ENCODE peak calls at places on chromosomes 5 and 9, in five cellular contexts. One of them, this sample, is unnamed.
A peak's percentile ranks its signal among the peaks of the same experiment; 100 is the strongest.

GRCh38 chr5:116650544-116650943 is 75.9 kb upstream of the SEMA6A start:
- DNase-seq in occipital lobe: peak; percentile 3
- DNase-seq in stimulated activated CD4-positive, alpha-beta T cell treated with anti-CD3 and anti-CD28 coated beads, Interleukin-1b, Interleukin-23, amount 100 ng/mL, for 24 hours: no peak
- DNase-seq in HTR-8/SVneo: no peak
- DNase-seq in GM12865: no peak
- DNase-seq in this sample: peak; percentile 32

GRCh38 chr5:93990504-93991085 is 249.2 kb upstream of the POU5F2 start:
- DNase-seq in occipital lobe: no peak
- DNase-seq in stimulated activated CD4-positive, alpha-beta T cell treated with anti-CD3 and anti-CD28 coated beads, Interleukin-1b, Interleukin-23, amount 100 ng/mL, for 24 hours: no peak
- DNase-seq in HTR-8/SVneo: no peak
- DNase-seq in GM12865: no peak
- DNase-seq in this sample: no peak

GRCh38 chr9:212265-212664 is 2.4 kb upstream of the DOCK8 start:
- DNase-seq in occipital lobe: no peak
- DNase-seq in stimulated activated CD4-positive, alpha-beta T cell treated with anti-CD3 and anti-CD28 coated beads, Interleukin-1b, Interleukin-23, amount 100 ng/mL, for 24 hours: no peak
- DNase-seq in HTR-8/SVneo: no peak
- DNase-seq in GM12865: no peak
- DNase-seq in this sample: no peak

GRCh38 chr5:154813736-154814135 is 36.7 kb downstream of the FAXDC2 start:
- DNase-seq in occipital lobe: no peak
- DNase-seq in stimulated activated CD4-positive, alpha-beta T cell treated with anti-CD3 and anti-CD28 coated beads, Interleukin-1b, Interleukin-23, amount 100 ng/mL, for 24 hours: no peak
- DNase-seq in HTR-8/SVneo: no peak
- DNase-seq in GM12865: no peak
- DNase-seq in this sample: no peak

GRCh38 chr9:36961568-36962360 is 72.3 kb downstream of the PAX5 start:
- DNase-seq in occipital lobe: no peak
- DNase-seq in stimulated activated CD4-positive, alpha-beta T cell treated with anti-CD3 and anti-CD28 coated beads, Interleukin-1b, Interleukin-23, amount 100 ng/mL, for 24 hours: no peak
- DNase-seq in HTR-8/SVneo: no peak
- DNase-seq in GM12865: no peak
- DNase-seq in this sample: no peak

GRCh38 chr5:127518319-127518621 is 830 bp downstream of the PRRC1 start:
- DNase-seq in occipital lobe: no peak
- DNase-seq in stimulated activated CD4-positive, alpha-beta T cell treated with anti-CD3 and anti-CD28 coated beads, Interleukin-1b, Interleukin-23, amount 100 ng/mL, for 24 hours: no peak
- DNase-seq in HTR-8/SVneo: no peak
- DNase-seq in GM12865: peak; percentile 70
- DNase-seq in this sample: no peak

GRCh38 chr9:4489919-4490704 is at the start of gene SLC1A1:
- DNase-seq in occipital lobe: peak; percentile 75
- DNase-seq in stimulated activated CD4-positive, alpha-beta T cell treated with anti-CD3 and anti-CD28 coated beads, Interleukin-1b, Interleukin-23, amount 100 ng/mL, for 24 hours: no peak
- DNase-seq in HTR-8/SVneo: peak; percentile 70
- DNase-seq in GM12865: peak; percentile 87
- DNase-seq in this sample: peak; percentile 35

GRCh38 chr5:123636006-123636405 is 124.0 kb downstream of the CSNK1G3 start:
- DNase-seq in occipital lobe: no peak
- DNase-seq in stimulated activated CD4-positive, alpha-beta T cell treated with anti-CD3 and anti-CD28 coated beads, Interleukin-1b, Interleukin-23, amount 100 ng/mL, for 24 hours: no peak
- DNase-seq in HTR-8/SVneo: no peak
- DNase-seq in GM12865: no peak
- DNase-seq in this sample: no peak

GRCh38 chr5:164153469-164154172 is 648.2 kb downstream of the MAT2B start:
- DNase-seq in occipital lobe: no peak
- DNase-seq in stimulated activated CD4-positive, alpha-beta T cell treated with anti-CD3 and anti-CD28 coated beads, Interleukin-1b, Interleukin-23, amount 100 ng/mL, for 24 hours: no peak
- DNase-seq in HTR-8/SVneo: no peak
- DNase-seq in GM12865: no peak
- DNase-seq in this sample: no peak

GRCh38 chr5:4862500-4862899 is 277.6 kb upstream of the ADAMTS16 start:
- DNase-seq in occipital lobe: no peak
- DNase-seq in stimulated activated CD4-positive, alpha-beta T cell treated with anti-CD3 and anti-CD28 coated beads, Interleukin-1b, Interleukin-23, amount 100 ng/mL, for 24 hours: no peak
- DNase-seq in HTR-8/SVneo: peak; percentile 55
- DNase-seq in GM12865: peak; percentile 47
- DNase-seq in this sample: no peak

GRCh38 chr9:138120511-138121437 is 243.2 kb downstream of the CACNA1B start:
- DNase-seq in occipital lobe: no peak
- DNase-seq in stimulated activated CD4-positive, alpha-beta T cell treated with anti-CD3 and anti-CD28 coated beads, Interleukin-1b, Interleukin-23, amount 100 ng/mL, for 24 hours: no peak
- DNase-seq in HTR-8/SVneo: no peak
- DNase-seq in GM12865: no peak
- DNase-seq in this sample: no peak

GRCh38 chr9:16282216-16282615 is 588.3 kb downstream of the BNC2 start:
- DNase-seq in occipital lobe: no peak
- DNase-seq in stimulated activated CD4-positive, alpha-beta T cell treated with anti-CD3 and anti-CD28 coated beads, Interleukin-1b, Interleukin-23, amount 100 ng/mL, for 24 hours: no peak
- DNase-seq in HTR-8/SVneo: no peak
- DNase-seq in GM12865: no peak
- DNase-seq in this sample: no peak

GRCh38 chr9:37514999-37515398 is 29.3 kb downstream of the POLR1E start:
- DNase-seq in occipital lobe: no peak
- DNase-seq in stimulated activated CD4-positive, alpha-beta T cell treated with anti-CD3 and anti-CD28 coated beads, Interleukin-1b, Interleukin-23, amount 100 ng/mL, for 24 hours: no peak
- DNase-seq in HTR-8/SVneo: no peak
- DNase-seq in GM12865: peak; percentile 37
- DNase-seq in this sample: no peak

GRCh38 chr5:142277796-142278195 is 47.0 kb downstream of the SPRY4 start:
- DNase-seq in occipital lobe: no peak
- DNase-seq in stimulated activated CD4-positive, alpha-beta T cell treated with anti-CD3 and anti-CD28 coated beads, Interleukin-1b, Interleukin-23, amount 100 ng/mL, for 24 hours: no peak
- DNase-seq in HTR-8/SVneo: no peak
- DNase-seq in GM12865: no peak
- DNase-seq in this sample: no peak

GRCh38 chr9:133592731-133593409 is 16.3 kb downstream of the FAM163B start:
- DNase-seq in occipital lobe: no peak
- DNase-seq in stimulated activated CD4-positive, alpha-beta T cell treated with anti-CD3 and anti-CD28 coated beads, Interleukin-1b, Interleukin-23, amount 100 ng/mL, for 24 hours: no peak
- DNase-seq in HTR-8/SVneo: no peak
- DNase-seq in GM12865: peak; percentile 7
- DNase-seq in this sample: no peak

GRCh38 chr5:150131978-150132694 is 23.5 kb downstream of the PDGFRB start:
- DNase-seq in occipital lobe: no peak
- DNase-seq in stimulated activated CD4-positive, alpha-beta T cell treated with anti-CD3 and anti-CD28 coated beads, Interleukin-1b, Interleukin-23, amount 100 ng/mL, for 24 hours: no peak
- DNase-seq in HTR-8/SVneo: no peak
- DNase-seq in GM12865: no peak
- DNase-seq in this sample: no peak

GRCh38 chr5:66494437-66494836 is 101.8 kb upstream of the MAST4 start:
- DNase-seq in occipital lobe: no peak
- DNase-seq in stimulated activated CD4-positive, alpha-beta T cell treated with anti-CD3 and anti-CD28 coated beads, Interleukin-1b, Interleukin-23, amount 100 ng/mL, for 24 hours: no peak
- DNase-seq in HTR-8/SVneo: no peak
- DNase-seq in GM12865: no peak
- DNase-seq in this sample: no peak

GRCh38 chr5:126579716-126580115 is 15.3 kb downstream of the ALDH7A1 start:
- DNase-seq in occipital lobe: no peak
- DNase-seq in stimulated activated CD4-positive, alpha-beta T cell treated with anti-CD3 and anti-CD28 coated beads, Interleukin-1b, Interleukin-23, amount 100 ng/mL, for 24 hours: no peak
- DNase-seq in HTR-8/SVneo: no peak
- DNase-seq in GM12865: no peak
- DNase-seq in this sample: no peak

GRCh38 chr9:110464321-110464720 is 115.2 kb downstream of the SVEP1 start:
- DNase-seq in occipital lobe: no peak
- DNase-seq in stimulated activated CD4-positive, alpha-beta T cell treated with anti-CD3 and anti-CD28 coated beads, Interleukin-1b, Interleukin-23, amount 100 ng/mL, for 24 hours: no peak
- DNase-seq in HTR-8/SVneo: no peak
- DNase-seq in GM12865: no peak
- DNase-seq in this sample: no peak

GRCh38 chr5:66348387-66349125 is 204.5 kb downstream of the SREK1 start:
- DNase-seq in occipital lobe: no peak
- DNase-seq in stimulated activated CD4-positive, alpha-beta T cell treated with anti-CD3 and anti-CD28 coated beads, Interleukin-1b, Interleukin-23, amount 100 ng/mL, for 24 hours: no peak
- DNase-seq in HTR-8/SVneo: no peak
- DNase-seq in GM12865: no peak
- DNase-seq in this sample: no peak

GRCh38 chr5:144248015-144248414 is 77.3 kb downstream of the KCTD16 start:
- DNase-seq in occipital lobe: no peak
- DNase-seq in stimulated activated CD4-positive, alpha-beta T cell treated with anti-CD3 and anti-CD28 coated beads, Interleukin-1b, Interleukin-23, amount 100 ng/mL, for 24 hours: no peak
- DNase-seq in HTR-8/SVneo: no peak
- DNase-seq in GM12865: no peak
- DNase-seq in this sample: no peak

GRCh38 chr5:10655041-10655685 is 91.3 kb downstream of the ANKRD33B start:
- DNase-seq in occipital lobe: no peak
- DNase-seq in stimulated activated CD4-positive, alpha-beta T cell treated with anti-CD3 and anti-CD28 coated beads, Interleukin-1b, Interleukin-23, amount 100 ng/mL, for 24 hours: no peak
- DNase-seq in HTR-8/SVneo: no peak
- DNase-seq in GM12865: peak; percentile 79
- DNase-seq in this sample: no peak

GRCh38 chr5:28374492-28374934 is 1336.1 kb upstream of the CDH9 start:
- DNase-seq in occipital lobe: no peak
- DNase-seq in stimulated activated CD4-positive, alpha-beta T cell treated with anti-CD3 and anti-CD28 coated beads, Interleukin-1b, Interleukin-23, amount 100 ng/mL, for 24 hours: no peak
- DNase-seq in HTR-8/SVneo: peak; percentile 79
- DNase-seq in GM12865: no peak
- DNase-seq in this sample: no peak

GRCh38 chr5:94470802-94471201 is 147.6 kb downstream of the KIAA0825 start:
- DNase-seq in occipital lobe: no peak
- DNase-seq in stimulated activated CD4-positive, alpha-beta T cell treated with anti-CD3 and anti-CD28 coated beads, Interleukin-1b, Interleukin-23, amount 100 ng/mL, for 24 hours: no peak
- DNase-seq in HTR-8/SVneo: no peak
- DNase-seq in GM12865: no peak
- DNase-seq in this sample: no peak

GRCh38 chr5:180469586-180469865 is 24.7 kb upstream of the CNOT6 start:
- DNase-seq in occipital lobe: no peak
- DNase-seq in stimulated activated CD4-positive, alpha-beta T cell treated with anti-CD3 and anti-CD28 coated beads, Interleukin-1b, Interleukin-23, amount 100 ng/mL, for 24 hours: no peak
- DNase-seq in HTR-8/SVneo: no peak
- DNase-seq in GM12865: no peak
- DNase-seq in this sample: no peak

GRCh38 chr5:116411101-116411571 is 163.5 kb downstream of the SEMA6A start:
- DNase-seq in occipital lobe: no peak
- DNase-seq in stimulated activated CD4-positive, alpha-beta T cell treated with anti-CD3 and anti-CD28 coated beads, Interleukin-1b, Interleukin-23, amount 100 ng/mL, for 24 hours: no peak
- DNase-seq in HTR-8/SVneo: no peak
- DNase-seq in GM12865: no peak
- DNase-seq in this sample: peak; percentile 58

GRCh38 chr5:167208911-167209310 is 1082.5 kb upstream of the WWC1 start:
- DNase-seq in occipital lobe: no peak
- DNase-seq in stimulated activated CD4-positive, alpha-beta T cell treated with anti-CD3 and anti-CD28 coated beads, Interleukin-1b, Interleukin-23, amount 100 ng/mL, for 24 hours: no peak
- DNase-seq in HTR-8/SVneo: peak; percentile 66
- DNase-seq in GM12865: no peak
- DNase-seq in this sample: no peak

GRCh38 chr9:33133186-33133585 is 34.0 kb downstream of the B4GALT1 start:
- DNase-seq in occipital lobe: no peak
- DNase-seq in stimulated activated CD4-positive, alpha-beta T cell treated with anti-CD3 and anti-CD28 coated beads, Interleukin-1b, Interleukin-23, amount 100 ng/mL, for 24 hours: no peak
- DNase-seq in HTR-8/SVneo: no peak
- DNase-seq in GM12865: no peak
- DNase-seq in this sample: no peak

GRCh38 chr5:94505327-94506080 is 112.9 kb downstream of the KIAA0825 start:
- DNase-seq in occipital lobe: no peak
- DNase-seq in stimulated activated CD4-positive, alpha-beta T cell treated with anti-CD3 and anti-CD28 coated beads, Interleukin-1b, Interleukin-23, amount 100 ng/mL, for 24 hours: no peak
- DNase-seq in HTR-8/SVneo: no peak
- DNase-seq in GM12865: no peak
- DNase-seq in this sample: no peak

GRCh38 chr9:136917902-136918301 is 26.6 kb downstream of the FBXW5 start:
- DNase-seq in occipital lobe: no peak
- DNase-seq in stimulated activated CD4-positive, alpha-beta T cell treated with anti-CD3 and anti-CD28 coated beads, Interleukin-1b, Interleukin-23, amount 100 ng/mL, for 24 hours: no peak
- DNase-seq in HTR-8/SVneo: no peak
- DNase-seq in GM12865: no peak
- DNase-seq in this sample: no peak

GRCh38 chr9:106405871-106406435 is 457.0 kb upstream of the ZNF462 start:
- DNase-seq in occipital lobe: no peak
- DNase-seq in stimulated activated CD4-positive, alpha-beta T cell treated with anti-CD3 and anti-CD28 coated beads, Interleukin-1b, Interleukin-23, amount 100 ng/mL, for 24 hours: no peak
- DNase-seq in HTR-8/SVneo: no peak
- DNase-seq in GM12865: no peak
- DNase-seq in this sample: no peak